ENCODE peak calls at places on chromosomes 1 and 21, in four cellular contexts. One of them, this sample, is unnamed.

GRCh38 chr1:205689479-205689878 is 9.2 kb upstream of the SLC45A3 start:
- DNase-seq in HTR-8/SVneo: no peak
- DNase-seq in memory B cell: no peak
- DNase-seq in NCI-H146: no peak
- DNase-seq in this sample: no peak

GRCh38 chr1:205939690-205940330 is 3.4 kb downstream of the SLC26A9 start:
- DNase-seq in HTR-8/SVneo: no peak
- DNase-seq in memory B cell: no peak
- DNase-seq in NCI-H146: peak
- DNase-seq in this sample: no peak

GRCh38 chr1:243293941-243294722 is 38.3 kb downstream of the SDCCAG8 start:
- DNase-seq in HTR-8/SVneo: no peak
- DNase-seq in memory B cell: no peak
- DNase-seq in NCI-H146: no peak
- DNase-seq in this sample: no peak

GRCh38 chr1:214990619-214991018 is 91.9 kb upstream of the KCNK2 start:
- DNase-seq in HTR-8/SVneo: peak
- DNase-seq in memory B cell: no peak
- DNase-seq in NCI-H146: no peak
- DNase-seq in this sample: peak

GRCh38 chr1:160078392-160079195 is 2.7 kb upstream of the KCNJ9 start:
- DNase-seq in HTR-8/SVneo: peak
- DNase-seq in memory B cell: peak
- DNase-seq in NCI-H146: peak
- DNase-seq in this sample: peak

GRCh38 chr21:42571391-42572150 is 57.9 kb downstream of the SLC37A1 start:
- DNase-seq in HTR-8/SVneo: no peak
- DNase-seq in memory B cell: no peak
- DNase-seq in NCI-H146: no peak
- DNase-seq in this sample: no peak

GRCh38 chr1:230464618-230465017 is 38.5 kb upstream of the PGBD5 start:
- DNase-seq in HTR-8/SVneo: no peak
- DNase-seq in memory B cell: no peak
- DNase-seq in NCI-H146: no peak
- DNase-seq in this sample: no peak

GRCh38 chr1:185719021-185719420 is 15.2 kb upstream of the HMCN1 start:
- DNase-seq in HTR-8/SVneo: peak
- DNase-seq in memory B cell: no peak
- DNase-seq in NCI-H146: no peak
- DNase-seq in this sample: peak

GRCh38 chr1:80869299-80869698 is 931.4 kb upstream of the ADGRL2 start:
- DNase-seq in HTR-8/SVneo: no peak
- DNase-seq in memory B cell: no peak
- DNase-seq in NCI-H146: no peak
- DNase-seq in this sample: no peak

GRCh38 chr1:203199481-203200058 is 13.1 kb upstream of the CHI3L1 start:
- DNase-seq in HTR-8/SVneo: no peak
- DNase-seq in memory B cell: no peak
- DNase-seq in NCI-H146: no peak
- DNase-seq in this sample: no peak

GRCh38 chr1:29239142-29239541 is 2.8 kb downstream of the PTPRU start:
- DNase-seq in HTR-8/SVneo: peak
- DNase-seq in memory B cell: no peak
- DNase-seq in NCI-H146: no peak
- DNase-seq in this sample: no peak

GRCh38 chr1:81800741-81801031 is at the start of gene ADGRL2:
- DNase-seq in HTR-8/SVneo: no peak
- DNase-seq in memory B cell: no peak
- DNase-seq in NCI-H146: peak
- DNase-seq in this sample: no peak

GRCh38 chr1:75484789-75485188 is 126.1 kb downstream of the SLC44A5 start:
- DNase-seq in HTR-8/SVneo: no peak
- DNase-seq in memory B cell: no peak
- DNase-seq in NCI-H146: no peak
- DNase-seq in this sample: no peak

GRCh38 chr1:16172964-16173446 is 17.1 kb upstream of the EPHA2 start:
- DNase-seq in HTR-8/SVneo: no peak
- DNase-seq in memory B cell: no peak
- DNase-seq in NCI-H146: no peak
- DNase-seq in this sample: peak

GRCh38 chr1:245380790-245381535 is 226.2 kb downstream of the KIF26B start:
- DNase-seq in HTR-8/SVneo: no peak
- DNase-seq in memory B cell: no peak
- DNase-seq in NCI-H146: peak
- DNase-seq in this sample: peak

GRCh38 chr1:4021153-4021894 is 121.3 kb upstream of the C1orf174 start:
- DNase-seq in HTR-8/SVneo: no peak
- DNase-seq in memory B cell: no peak
- DNase-seq in NCI-H146: no peak
- DNase-seq in this sample: no peak

GRCh38 chr1:185939142-185939541 is 205.0 kb downstream of the HMCN1 start:
- DNase-seq in HTR-8/SVneo: peak
- DNase-seq in memory B cell: no peak
- DNase-seq in NCI-H146: no peak
- DNase-seq in this sample: no peak

GRCh38 chr1:59173721-59174120 is 123.2 kb upstream of the FGGY start:
- DNase-seq in HTR-8/SVneo: no peak
- DNase-seq in memory B cell: no peak
- DNase-seq in NCI-H146: no peak
- DNase-seq in this sample: no peak

GRCh38 chr1:156836041-156836654 is 19.5 kb upstream of the SH2D2A start:
- DNase-seq in HTR-8/SVneo: no peak
- DNase-seq in memory B cell: no peak
- DNase-seq in NCI-H146: no peak
- DNase-seq in this sample: no peak

GRCh38 chr1:171873664-171874063 is 32.4 kb downstream of the DNM3 start:
- DNase-seq in HTR-8/SVneo: no peak
- DNase-seq in memory B cell: no peak
- DNase-seq in NCI-H146: no peak
- DNase-seq in this sample: no peak

GRCh38 chr21:42997053-42997452 is 22.7 kb downstream of the PKNOX1 start:
- DNase-seq in HTR-8/SVneo: no peak
- DNase-seq in memory B cell: no peak
- DNase-seq in NCI-H146: no peak
- DNase-seq in this sample: peak